ENCODE peak calls at places on chromosomes 1 and 21, in four cellular contexts. D is K562, S is SK-N-SH, U is HepG2. M is an unnamed sample.

GRCh38 chr1:66402194-66402593 is 131.8 kb upstream of the SGIP1 start:
- DNase-seq in D (no peak), S (no peak), U (no peak), M (no peak)

GRCh38 chr1:94083653-94084052 is 37.3 kb downstream of the ABCA4 start:
- DNase-seq in D (no peak), S (no peak), U (no peak), M (no peak)

GRCh38 chr21:19995253-19995652 is 1003.0 kb upstream of the NCAM2 start:
- DNase-seq in D (no peak), S (no peak), U (no peak), M (no peak)

GRCh38 chr1:188709146-188709545 is 1768.5 kb downstream of the BRINP3 start:
- DNase-seq in D (no peak), S (no peak), U (no peak), M (no peak)

GRCh38 chr1:218679391-218679790 is 334.3 kb downstream of the TGFB2 start:
- DNase-seq in D (no peak), S (no peak), U (no peak), M (no peak)

GRCh38 chr1:34670982-34671381 is 83.9 kb upstream of the GJB5 start:
- DNase-seq in D (no peak), S (no peak), U (no peak), M (no peak)

GRCh38 chr1:239478069-239478468 is 91.7 kb downstream of the CHRM3 start:
- DNase-seq in D (no peak), S (no peak), U (no peak), M (no peak)

GRCh38 chr1:2537785-2538115 is 7.7 kb upstream of the HES5 start:
- DNase-seq in D (no peak), S (no peak), U (no peak), M (no peak)

GRCh38 chr1:94753171-94753972 is 66.8 kb upstream of the SLC44A3 start:
- DNase-seq in D (no peak), S (no peak), U (peak; percentile 26), M (no peak)

GRCh38 chr1:205263580-205264190 is 35.9 kb downstream of the TMCC2 start:
- DNase-seq in D (no peak), S (no peak), U (no peak), M (no peak)

GRCh38 chr1:246048693-246049092 is 458.4 kb downstream of the SMYD3 start:
- DNase-seq in D (no peak), S (peak; percentile 26), U (no peak), M (no peak)

GRCh38 chr1:243254233-243254926 is 701 bp downstream of the CEP170 start:
- DNase-seq in D (peak; percentile 66), S (peak; percentile 77), U (peak; percentile 34), M (peak; percentile 68)

GRCh38 chr1:42142894-42143675 is 10.1 kb upstream of the GUCA2B start:
- DNase-seq in D (no peak), S (no peak), U (no peak), M (no peak)

GRCh38 chr21:16578912-16579311 is 849.1 kb downstream of the USP25 start:
- DNase-seq in D (no peak), S (no peak), U (no peak), M (no peak)

GRCh38 chr1:65059930-65060538 is 88.0 kb upstream of the AK4 start:
- DNase-seq in D (peak; percentile 31), S (peak; percentile 56), U (peak; percentile 17), M (no peak)

GRCh38 chr1:160325252-160325651 is 17.8 kb downstream of the COPA start:
- DNase-seq in D (no peak), S (no peak), U (no peak), M (no peak)

GRCh38 chr1:58779837-58780585 is 3.8 kb downstream of the JUN start:
- DNase-seq in D (no peak), S (no peak), U (peak; percentile 33), M (no peak)
- TF ChIP-seq FOXJ3 in D (no peak), S (no peak), U (no peak), M (no peak)

DNA sequence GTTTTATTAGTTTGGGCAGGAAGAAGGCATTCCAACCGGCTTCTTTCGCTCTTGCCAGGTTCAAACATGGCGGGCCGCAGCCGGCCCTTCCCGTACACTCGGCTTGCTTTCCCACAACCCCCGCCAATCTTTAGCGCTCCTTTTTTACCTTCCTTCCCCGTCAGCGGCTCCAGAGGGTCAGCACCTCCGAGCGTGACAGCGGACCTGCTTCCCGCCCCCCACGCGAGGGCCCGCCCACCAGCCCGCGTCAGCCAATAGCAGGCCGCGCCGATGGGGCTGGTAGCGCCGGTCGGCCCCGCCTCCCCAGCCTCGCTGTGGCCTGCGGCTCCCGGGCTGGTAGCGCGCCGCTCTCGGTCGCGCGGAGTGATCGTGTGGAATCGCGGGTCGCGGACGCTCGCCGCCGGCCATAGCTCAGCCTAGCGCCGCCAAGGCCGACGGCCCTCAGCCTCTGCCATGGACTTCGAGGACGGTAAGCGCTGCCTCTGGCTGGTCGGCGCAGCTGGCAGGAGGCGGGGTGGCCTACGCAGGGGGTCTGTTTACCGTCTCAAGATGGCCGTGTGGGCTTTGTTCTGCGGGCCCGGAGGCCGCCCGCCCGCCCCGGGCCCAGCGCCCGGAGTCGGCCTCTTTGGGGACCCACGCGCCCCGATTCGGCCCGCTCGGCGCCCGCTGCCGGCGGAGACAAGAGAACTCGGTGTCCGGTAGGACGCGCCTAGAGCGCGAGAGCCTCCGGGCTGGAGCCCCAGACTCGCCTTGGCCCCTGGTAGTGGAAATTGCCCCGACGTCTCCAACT is at the start of gene ZNF326:
- DNase-seq in D (peak; percentile 99), S (peak; percentile 99), U (peak; percentile 92), M (peak; percentile 98)
- TF ChIP-seq FOXJ3 in D (no peak), S (no peak), U (no peak), M (no peak)

GRCh38 chr1:119859647-119860046 is 36.7 kb downstream of the ADAM30 start:
- DNase-seq in D (peak; percentile 50), S (no peak), U (no peak), M (no peak)
- TF ChIP-seq FOXJ3 in D (no peak), S (no peak), U (no peak), M (no peak)

GRCh38 chr1:163055531-163055930 is 13.6 kb upstream of the RGS4 start:
- DNase-seq in D (no peak), S (no peak), U (no peak), M (no peak)

GRCh38 chr1:163050496-163050895 is 18.7 kb upstream of the RGS4 start:
- DNase-seq in D (no peak), S (no peak), U (no peak), M (no peak)

GRCh38 chr1:163054056-163054706 is 15.0 kb upstream of the RGS4 start:
- DNase-seq in D (no peak), S (no peak), U (no peak), M (no peak)

GRCh38 chr1:163056832-163057231 is 12.3 kb upstream of the RGS4 start:
- DNase-seq in D (no peak), S (no peak), U (no peak), M (no peak)

GRCh38 chr1:163055005-163055404 is 14.2 kb upstream of the RGS4 start:
- DNase-seq in D (no peak), S (no peak), U (no peak), M (no peak)
- TF ChIP-seq FOXJ3 in D (no peak), S (no peak), U (no peak), M (no peak)

GRCh38 chr1:59218521-59219236 is 78.2 kb upstream of the FGGY start:
- DNase-seq in D (no peak), S (no peak), U (peak; percentile 46), M (no peak)
- TF ChIP-seq FOXJ3 in D (no peak), S (no peak), U (no peak), M (no peak)

GRCh38 chr1:155860939-155861496 is 1.7 kb downstream of the SYT11 start:
- DNase-seq in D (no peak), S (no peak), U (no peak), M (no peak)
- TF ChIP-seq FOXJ3 in D (no peak), S (no peak), U (no peak), M (no peak)